ENCODE peak calls at places on chromosomes 2 and 18, in five cellular contexts. W, E, H, P and J are unnamed samples.

GRCh38 chr18:12839526-12840196 is 44.4 kb downstream of the PTPN2 start:
- DNase-seq in H (no peak), E (no peak), W (no peak), P (peak), J (no peak)

GRCh38 chr2:64214281-64215115 is 70.3 kb upstream of the PELI1 start:
- DNase-seq in P (no peak), W (no peak), H (no peak), E (no peak), J (no peak)

GRCh38 chr2:20241973-20242726 is 17.2 kb upstream of the SDC1 start:
- DNase-seq in H (no peak), E (no peak), W (no peak), P (no peak), J (no peak)

GRCh38 chr2:128781166-128781887 is 462.7 kb upstream of the HS6ST1 start:
- DNase-seq in E (peak), H (no peak), W (no peak), P (no peak), J (peak)

GRCh38 chr2:39356922-39357639 is 80.0 kb downstream of the MAP4K3 start:
- DNase-seq in P (no peak), E (no peak), H (no peak), W (no peak), J (no peak)

GRCh38 chr2:178177066-178177679 is 17.1 kb upstream of the OSBPL6 start:
- DNase-seq in P (peak), W (no peak), E (no peak), H (no peak), J (no peak)

GRCh38 chr18:75086494-75087034 is 122.4 kb downstream of the PTGR3 start:
- DNase-seq in P (no peak), W (no peak), H (no peak), E (no peak), J (no peak)

GRCh38 chr2:226800941-226801784 is 1.5 kb upstream of the IRS1 start:
- DNase-seq in W (peak), P (no peak), E (peak), H (peak), J (peak)

GRCh38 chr2:233464056-233464455 is 102.5 kb downstream of the USP40 start:
- DNase-seq in E (no peak), H (no peak), P (no peak), W (no peak), J (no peak)

GRCh38 chr2:150732064-150732463 is 244.6 kb upstream of the RND3 start:
- DNase-seq in W (no peak), H (no peak), E (no peak), P (peak), J (no peak)

GRCh38 chr18:10010611-10011015 is 96.8 kb downstream of the VAPA start:
- DNase-seq in W (no peak), E (peak), H (peak), P (peak), J (peak)

GRCh38 chr2:166157578-166157977 is 29.8 kb upstream of the SCN1A start:
- DNase-seq in E (no peak), W (no peak), P (no peak), H (no peak), J (no peak)

GRCh38 chr2:63432373-63432772 is 155.9 kb downstream of the WDPCP start:
- DNase-seq in P (no peak), H (no peak), W (no peak), E (no peak), J (no peak)

GRCh38 chr18:47876813-47877212 is 53.6 kb downstream of the SMAD2 start:
- DNase-seq in E (no peak), P (no peak), H (no peak), W (no peak), J (no peak)

GRCh38 chr2:64819774-64820688 is 166.3 kb upstream of the SERTAD2 start:
- DNase-seq in H (no peak), E (no peak), P (no peak), W (no peak), J (no peak)

GRCh38 chr18:78542204-78542603 is 437.4 kb upstream of the SALL3 start:
- DNase-seq in E (peak), H (no peak), P (no peak), W (no peak), J (peak)

GRCh38 chr2:30491225-30491624 is 44.2 kb downstream of the LCLAT1 start:
- DNase-seq in P (no peak), E (no peak), H (no peak), W (no peak), J (no peak)

GRCh38 chr2:52918551-52918950 is 849.1 kb upstream of the CHAC2 start:
- DNase-seq in H (no peak), W (no peak), P (no peak), E (no peak), J (no peak)

GRCh38 chr18:79964330-79965118 is at the start of gene HSBP1L1:
- DNase-seq in H (no peak), P (no peak), W (peak), E (peak), J (no peak)

GRCh38 chr18:50879302-50880107 is 587 bp downstream of the ME2 start:
- DNase-seq in P (no peak), E (no peak), W (no peak), H (peak), J (peak)

GRCh38 chr18:62841405-62841804 is 126.1 kb downstream of the PHLPP1 start:
- DNase-seq in E (no peak), W (no peak), P (no peak), H (no peak), J (no peak)

GRCh38 chr2:84919885-84920580 is 14.6 kb downstream of the TMSB10 start:
- DNase-seq in W (peak), E (no peak), H (no peak), P (peak), J (peak)

GRCh38 chr2:10414000-10414451 is 34.1 kb downstream of the ODC1 start:
- DNase-seq in E (no peak), W (no peak), P (no peak), H (no peak), J (no peak)

GRCh38 chr2:239826376-239826775 is 198.8 kb downstream of the NDUFA10 start:
- DNase-seq in E (peak), P (no peak), W (no peak), H (peak), J (no peak)

GRCh38 chr2:45172993-45173392 is 163.7 kb upstream of the SIX2 start:
- DNase-seq in P (peak), E (no peak), H (no peak), W (no peak), J (no peak)

GRCh38 chr18:43805646-43806194 is 528.4 kb upstream of the SYT4 start:
- DNase-seq in W (no peak), E (no peak), P (no peak), H (no peak), J (no peak)